ENCODE peak calls at places on chromosomes 1 and 21, in nine cellular contexts. E, Q, J, Z, D, U, V, T and S are unnamed samples.

GRCh38 chr1:83799474-83800085 is 199.4 kb downstream of the TTLL7 start:
- DNase-seq in E (peak), Q (no peak), J (no peak), Z (no peak), D (no peak), U (no peak), V (peak), T (no peak), S (no peak)

GRCh38 chr1:108504447-108504846 is 54.3 kb downstream of the NBPF6 start:
- DNase-seq in E (no peak), Q (no peak), J (no peak), Z (no peak), D (no peak), U (no peak), V (no peak), T (no peak), S (no peak)

GRCh38 chr1:8084913-8085312 is 58.8 kb upstream of the ERRFI1 start:
- DNase-seq in E (no peak), Q (no peak), J (no peak), Z (no peak), D (no peak), U (no peak), V (no peak), T (no peak), S (no peak)

GRCh38 chr1:93437976-93438605 is 9.8 kb upstream of the FNBP1L start:
- DNase-seq in E (peak), Q (no peak), J (no peak), Z (no peak), D (peak), U (peak), V (peak), T (no peak), S (peak)

GRCh38 chr1:201511925-201512539 is 5.1 kb upstream of the CSRP1 start:
- DNase-seq in E (no peak), Q (peak), J (peak), Z (no peak), D (no peak), U (no peak), V (no peak), T (no peak), S (no peak)

GRCh38 chr1:157249326-157249725 is 111.1 kb upstream of the ETV3 start:
- DNase-seq in E (no peak), Q (no peak), J (no peak), Z (no peak), D (no peak), U (no peak), V (no peak), T (no peak), S (no peak)

GRCh38 chr1:173603056-173603591 is at the start of gene SLC9C2:
- DNase-seq in E (no peak), Q (peak), J (no peak), Z (no peak), D (no peak), U (peak), V (no peak), T (no peak), S (no peak)

GRCh38 chr21:45405819-45406762 is 1.1 kb downstream of the COL18A1 start:
- DNase-seq in E (no peak), Q (peak), J (peak), Z (peak), D (peak), U (peak), V (peak), T (no peak), S (no peak)

GRCh38 chr1:66305927-66306326 is 228.0 kb upstream of the SGIP1 start:
- DNase-seq in E (no peak), Q (no peak), J (no peak), Z (no peak), D (no peak), U (no peak), V (no peak), T (no peak), S (no peak)

GRCh38 chr1:6538958-6539357 is 15.4 kb downstream of the NOL9 start:
- DNase-seq in E (no peak), Q (no peak), J (no peak), Z (no peak), D (no peak), U (peak), V (no peak), T (no peak), S (no peak)

GRCh38 chr1:18365099-18365705 is 115.5 kb upstream of the KLHDC7A start:
- DNase-seq in E (no peak), Q (no peak), J (no peak), Z (no peak), D (no peak), U (no peak), V (no peak), T (no peak), S (no peak)

GRCh38 chr21:34365794-34366193 is 2.0 kb downstream of the KCNE2 start:
- DNase-seq in E (no peak), Q (no peak), J (no peak), Z (no peak), D (no peak), U (no peak), V (no peak), T (no peak), S (no peak)

GRCh38 chr1:192983349-192983980 is 75.7 kb downstream of the UCHL5 start:
- DNase-seq in E (no peak), Q (no peak), J (no peak), Z (no peak), D (no peak), U (no peak), V (no peak), T (no peak), S (no peak)

GRCh38 chr1:234768171-234768568 is 158.2 kb upstream of the IRF2BP2 start:
- DNase-seq in E (no peak), Q (no peak), J (no peak), Z (no peak), D (no peak), U (no peak), V (no peak), T (no peak), S (no peak)

GRCh38 chr1:6450005-6450450 is 15.9 kb downstream of the TNFRSF25 start:
- DNase-seq in E (no peak), Q (no peak), J (no peak), Z (no peak), D (no peak), U (no peak), V (no peak), T (no peak), S (no peak)

GRCh38 chr1:43221256-43221778 is 48.5 kb upstream of the TMEM125 start:
- DNase-seq in E (no peak), Q (no peak), J (no peak), Z (no peak), D (no peak), U (no peak), V (no peak), T (no peak), S (no peak)

GRCh38 chr1:247885011-247885410 is 10.4 kb upstream of the OR2W3 start:
- DNase-seq in E (no peak), Q (no peak), J (no peak), Z (no peak), D (no peak), U (peak), V (no peak), T (no peak), S (no peak)

GRCh38 chr1:7890853-7891252 is 38.0 kb upstream of the UTS2 start:
- DNase-seq in E (no peak), Q (no peak), J (no peak), Z (no peak), D (no peak), U (no peak), V (no peak), T (no peak), S (no peak)

GRCh38 chr1:41435570-41436178 is 48.8 kb downstream of the EDN2 start:
- DNase-seq in E (no peak), Q (no peak), J (no peak), Z (peak), D (no peak), U (no peak), V (no peak), T (no peak), S (no peak)

GRCh38 chr1:241423541-241424479 is 66.8 kb upstream of the RGS7 start:
- DNase-seq in E (no peak), Q (peak), J (peak), Z (peak), D (no peak), U (peak), V (no peak), T (no peak), S (peak)

GRCh38 chr1:43914576-43915525 is 18.8 kb upstream of the ARTN start:
- DNase-seq in E (no peak), Q (no peak), J (no peak), Z (no peak), D (no peak), U (no peak), V (no peak), T (no peak), S (no peak)

GRCh38 chr1:170790651-170791071 is 126.7 kb downstream of the PRRX1 start:
- DNase-seq in E (no peak), Q (no peak), J (no peak), Z (no peak), D (no peak), U (peak), V (no peak), T (no peak), S (no peak)

GRCh38 chr1:218942421-218942820 is 231.3 kb upstream of the LYPLAL1 start:
- DNase-seq in E (no peak), Q (no peak), J (no peak), Z (no peak), D (no peak), U (peak), V (no peak), T (no peak), S (no peak)

GRCh38 chr21:23131177-23131576 is 2133.0 kb downstream of the NCAM2 start:
- DNase-seq in E (no peak), Q (no peak), J (no peak), Z (no peak), D (peak), U (no peak), V (no peak), T (no peak), S (no peak)